ENCODE peak calls at places on chromosomes 3 and 15, in six cellular contexts. Y, T, R, P, O and L are unnamed samples.

GRCh38 chr15:39453500-39454073 is 127.3 kb upstream of the THBS1 start:
- DNase-seq in P (no peak), R (no peak), Y (no peak), O (no peak), T (no peak), L (no peak)

GRCh38 chr3:32569540-32570425 is 875 bp downstream of the DYNC1LI1 start:
- DNase-seq in O (peak; percentile 93), R (peak; percentile 60), Y (no peak), T (peak; percentile 54), P (peak; percentile 74), L (peak; percentile 81)

GRCh38 chr3:89145995-89146394 is 38.6 kb downstream of the EPHA3 start:
- DNase-seq in T (peak; percentile 95), R (no peak), Y (no peak), O (no peak), P (no peak), L (no peak)

GRCh38 chr3:66195347-66195783 is 25.4 kb upstream of the SLC25A26 start:
- DNase-seq in T (peak; percentile 51), O (peak; percentile 79), R (peak; percentile 90), P (peak; percentile 15), Y (no peak), L (peak; percentile 47)

GRCh38 chr3:11558002-11558401 is 85.7 kb downstream of the VGLL4 start:
- DNase-seq in P (no peak), Y (no peak), T (peak; percentile 92), O (peak; percentile 41), R (no peak), L (no peak)

GRCh38 chr3:11136871-11137626 is 17.2 kb upstream of the HRH1 start:
- DNase-seq in T (peak; percentile 100), O (no peak), Y (no peak), R (peak; percentile 83), P (peak; percentile 37), L (no peak)

GRCh38 chr3:62238003-62238402 is 135.3 kb downstream of the FEZF2 start:
- DNase-seq in Y (no peak), O (no peak), P (no peak), T (no peak), R (no peak), L (no peak)

GRCh38 chr3:119776304-119776703 is 5.6 kb upstream of the NR1I2 start:
- DNase-seq in T (no peak), Y (no peak), P (no peak), O (no peak), R (no peak), L (no peak)

GRCh38 chr3:24158756-24159155 is 213.7 kb downstream of the NR1D2 start:
- DNase-seq in T (no peak), Y (no peak), O (no peak), P (no peak), R (no peak), L (no peak)

GRCh38 chr3:119235151-119235550 is 5.5 kb downstream of the B4GALT4 start:
- DNase-seq in O (no peak), T (peak; percentile 91), R (no peak), P (no peak), Y (no peak), L (no peak)

GRCh38 chr3:169596126-169596525 is 67.4 kb downstream of the MECOM start:
- DNase-seq in Y (no peak), O (no peak), T (no peak), R (no peak), P (no peak), L (no peak)

GRCh38 chr3:49601358-49602048 is 47.2 kb downstream of the BSN start:
- DNase-seq in R (no peak), Y (no peak), T (no peak), O (no peak), P (no peak), L (no peak)

GRCh38 chr15:98983333-98983732 is 24.3 kb downstream of the PGPEP1L start:
- DNase-seq in R (no peak), O (no peak), T (peak; percentile 89), P (peak; percentile 16), Y (no peak), L (no peak)

GRCh38 chr3:126523745-126524428 is at the start of gene CHST13:
- DNase-seq in R (peak; percentile 76), T (peak; percentile 60), O (peak; percentile 92), P (peak; percentile 86), Y (no peak), L (no peak)

GRCh38 chr15:58584789-58585461 is 153.1 kb downstream of the LIPC start:
- DNase-seq in T (no peak), Y (no peak), R (no peak), P (no peak), O (no peak), L (no peak)

GRCh38 chr3:47108546-47108945 is 55.4 kb downstream of the SETD2 start:
- DNase-seq in O (no peak), P (no peak), Y (no peak), R (no peak), T (peak; percentile 65), L (no peak)

GRCh38 chr15:71252036-71252898 is 137.0 kb downstream of the THSD4 start:
- DNase-seq in T (peak; percentile 61), Y (no peak), R (peak; percentile 94), O (no peak), P (no peak), L (peak; percentile 68)

GRCh38 chr3:33331414-33331813 is 54.2 kb downstream of the FBXL2 start:
- DNase-seq in R (no peak), T (peak; percentile 41), Y (no peak), O (no peak), P (no peak), L (no peak)

GRCh38 chr15:95291878-95292472 is 1038.5 kb upstream of the NR2F2 start:
- DNase-seq in P (no peak), Y (no peak), O (no peak), R (no peak), T (no peak), L (no peak)

GRCh38 chr3:105118905-105119304 is 247.8 kb upstream of the ALCAM start:
- DNase-seq in O (no peak), P (no peak), Y (no peak), R (no peak), T (peak; percentile 8), L (no peak)

GRCh38 chr15:56244237-56244810 is 645 bp upstream of the RFX7 start:
- DNase-seq in O (no peak), R (peak; percentile 72), P (peak; percentile 38), Y (peak; percentile 6), T (peak; percentile 87), L (peak; percentile 58)

DNA sequence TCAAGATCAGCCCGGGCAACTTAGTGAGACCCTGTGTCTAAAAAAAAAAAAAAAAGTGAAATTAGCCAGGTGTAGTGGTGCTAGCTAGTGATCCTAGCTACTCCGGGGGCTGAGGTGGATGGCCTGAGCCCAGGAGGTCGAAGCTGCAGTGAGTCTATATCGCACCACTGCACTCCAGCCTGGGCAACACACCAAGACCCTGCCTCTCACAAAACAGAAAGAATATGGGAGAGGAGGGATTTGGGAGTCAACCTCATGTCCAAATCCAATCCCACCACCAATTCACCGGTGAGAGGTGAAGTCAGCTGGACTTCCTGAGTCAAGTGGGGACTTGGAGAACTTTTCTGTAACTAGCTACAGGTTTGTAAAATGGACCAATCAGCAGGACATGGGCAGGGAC is 80.5 kb upstream of the MFGE8 start:
- DNase-seq in P (no peak), T (no peak), R (no peak), Y (no peak), O (no peak), L (no peak)
- H3K4me3 ChIP-seq in P (no peak overlapping the region), T (no peak overlapping the region), R (no peak overlapping the region), Y (no peak overlapping the region), O (no peak overlapping the region), L (no peak overlapping the region)

GRCh38 chr15:79883579-79884203 is 13.1 kb downstream of the MTHFS start:
- DNase-seq in T (no peak), Y (no peak), P (no peak), O (no peak), R (no peak), L (no peak)

GRCh38 chr15:79884204-79884596 is 12.6 kb downstream of the MTHFS start:
- DNase-seq in R (no peak), O (no peak), Y (no peak), T (no peak), P (no peak), L (no peak)

GRCh38 chr15:79887517-79887916 is 9.3 kb downstream of the MTHFS start:
- DNase-seq in T (peak; percentile 34), R (no peak), P (no peak), Y (no peak), O (no peak), L (no peak)

GRCh38 chr15:79887054-79887453 is 9.8 kb downstream of the MTHFS start:
- DNase-seq in P (no peak), R (no peak), O (no peak), Y (no peak), T (no peak), L (no peak)

DNA sequence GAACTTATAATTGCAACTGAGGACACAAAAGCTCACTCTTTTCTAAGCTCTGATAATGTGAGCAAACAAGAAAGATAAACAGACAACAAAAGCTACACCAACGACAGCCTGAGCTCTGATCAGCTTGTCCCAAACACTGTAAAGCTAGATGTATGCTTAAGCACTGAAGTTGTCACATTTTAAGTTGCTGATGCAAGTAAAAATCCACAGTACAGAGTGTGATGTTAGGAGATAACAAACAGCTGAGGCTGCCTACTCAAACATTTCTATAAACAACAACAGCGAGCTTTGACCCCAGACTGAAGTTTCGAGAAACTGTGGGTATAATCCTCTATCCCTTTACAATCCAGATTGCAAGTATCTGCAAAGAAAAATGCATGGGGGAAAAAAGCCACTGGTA is 10.7 kb downstream of the MTHFS start:
- DNase-seq in R (no peak), T (no peak), O (no peak), P (no peak), Y (no peak), L (no peak)
- H3K36me3 ChIP-seq in R (peaks cover 15% of the 10 kb centered on the region), T (no peaks in the 10 kb centered on the region), O (no peaks in the 10 kb centered on the region), P (no peaks in the 10 kb centered on the region), Y (peaks cover 28% of the 10 kb centered on the region), L (peaks cover 43% of the 10 kb centered on the region)

DNA sequence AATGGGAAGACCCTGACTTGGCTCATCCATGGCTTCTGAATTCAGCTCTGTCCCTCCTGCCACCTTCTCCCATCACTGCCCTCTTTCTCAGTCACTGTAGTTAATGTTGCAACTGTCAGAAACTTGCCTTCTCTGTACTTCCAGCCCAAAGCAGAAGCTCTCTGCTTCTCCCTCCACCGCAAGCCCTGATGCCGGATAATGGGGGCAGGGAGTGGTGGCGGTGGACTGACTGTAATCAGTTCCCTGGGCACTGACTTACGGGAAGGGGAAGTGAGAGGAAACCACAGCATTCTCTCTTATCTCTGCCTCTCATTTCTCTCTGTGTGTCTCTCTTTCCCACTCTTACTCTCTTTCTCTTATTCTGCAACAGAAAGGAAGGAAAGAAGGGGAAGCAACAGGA is 10.9 kb downstream of the TNFSF10 start:
- DNase-seq in O (peak; percentile 93), T (peak; percentile 86), R (no peak), Y (peak; percentile 25), P (peak; percentile 67), L (peak; percentile 78)
- H3K4me3 ChIP-seq in O (peak overlapping the region; percentile 1), T (no peak overlapping the region), R (no peak overlapping the region), Y (peak overlapping the region; percentile 33), P (no peak overlapping the region), L (no peak overlapping the region)

GRCh38 chr3:175386630-175387029 is 527.5 kb downstream of the NAALADL2 start:
- DNase-seq in P (no peak), O (no peak), R (peak; percentile 14), T (peak; percentile 99), Y (no peak), L (no peak)

GRCh38 chr3:175383813-175384212 is 524.7 kb downstream of the NAALADL2 start:
- DNase-seq in T (peak; percentile 40), R (no peak), O (no peak), P (no peak), Y (no peak), L (no peak)

GRCh38 chr3:175381685-175382084 is 522.6 kb downstream of the NAALADL2 start:
- DNase-seq in O (no peak), P (no peak), T (no peak), Y (no peak), R (no peak), L (no peak)

GRCh38 chr3:175383366-175383765 is 524.2 kb downstream of the NAALADL2 start:
- DNase-seq in Y (no peak), P (no peak), R (no peak), O (no peak), T (no peak), L (no peak)

GRCh38 chr3:175384569-175384968 is 525.4 kb downstream of the NAALADL2 start:
- DNase-seq in O (no peak), R (no peak), T (no peak), Y (no peak), P (no peak), L (no peak)
- H3K36me3 ChIP-seq in O (no peaks in the 10 kb centered on the region), R (no peaks in the 10 kb centered on the region), T (no peaks in the 10 kb centered on the region), Y (no peaks in the 10 kb centered on the region), P (no peaks in the 10 kb centered on the region), L (no peaks in the 10 kb centered on the region)